ENCODE peak calls at places on chromosomes 7 and 10, in five cellular contexts. C is right atrium auricular region, H is OCI-LY7, A is colonic mucosa, Z is AG04449. N is an unnamed sample.

GRCh38 chr10:121753726-121754476 is 155.7 kb upstream of the FGFR2 start:
- DNase-seq in H (peak; percentile 6), C (no peak), A (no peak), Z (peak; percentile 46), N (no peak)

GRCh38 chr10:35236739-35237138 is 99.6 kb upstream of the CCNY start:
- DNase-seq in A (no peak), H (no peak), C (no peak), Z (no peak), N (no peak)

GRCh38 chr7:133248901-133249300 is 4.0 kb upstream of the EXOC4 start:
- DNase-seq in C (no peak), A (no peak), Z (no peak), H (no peak), N (no peak)

GRCh38 chr7:157786375-157787274 is 449.8 kb downstream of the DNAJB6 start:
- DNase-seq in H (no peak), A (no peak), C (no peak), Z (no peak), N (no peak)

GRCh38 chr7:3404490-3404889 is 103.4 kb downstream of the SDK1 start:
- DNase-seq in C (no peak), Z (no peak), A (no peak), H (no peak), N (no peak)

GRCh38 chr10:69383485-69384089 is 33.1 kb downstream of the TACR2 start:
- DNase-seq in Z (peak; percentile 19), A (no peak), H (no peak), C (no peak), N (no peak)

GRCh38 chr7:24880886-24881285 is 99.1 kb downstream of the OSBPL3 start:
- DNase-seq in Z (no peak), A (no peak), H (no peak), C (no peak), N (no peak)

GRCh38 chr10:118220346-118220745 is 121.8 kb downstream of the FAM204A start:
- DNase-seq in H (no peak), Z (no peak), A (no peak), C (no peak), N (no peak)

GRCh38 chr7:86295526-86295925 is 348.2 kb upstream of the GRM3 start:
- DNase-seq in H (no peak), C (no peak), A (no peak), Z (no peak), N (no peak)

GRCh38 chr7:80027616-80028173 is 106.9 kb upstream of the GNAI1 start:
- DNase-seq in H (no peak), C (no peak), Z (no peak), A (no peak), N (no peak)

GRCh38 chr7:106444068-106444655 is 159.4 kb upstream of the NAMPT start:
- DNase-seq in C (no peak), A (no peak), H (no peak), Z (no peak), N (no peak)

GRCh38 chr10:93481931-93482834 is at the start of gene MYOF:
- DNase-seq in A (peak; percentile 80), H (peak; percentile 72), C (peak; percentile 75), Z (peak; percentile 83), N (no peak)

GRCh38 chr10:15705298-15705697 is 14.4 kb downstream of the ITGA8 start:
- DNase-seq in H (no peak), Z (no peak), C (no peak), A (no peak), N (no peak)

GRCh38 chr7:157079116-157079515 is 59.6 kb upstream of the UBE3C start:
- DNase-seq in H (no peak), C (no peak), A (no peak), Z (no peak), N (no peak)

GRCh38 chr10:70652761-70653657 is 19.3 kb upstream of the ADAMTS14 start:
- DNase-seq in C (peak; percentile 71), A (no peak), Z (peak; percentile 96), H (no peak), N (peak; percentile 90)

GRCh38 chr10:77888356-77888703 is 38.2 kb downstream of the DLG5 start:
- DNase-seq in C (no peak), H (no peak), A (no peak), Z (no peak), N (no peak)

GRCh38 chr10:21368728-21369425 is 156.6 kb downstream of the SKIDA1 start:
- DNase-seq in Z (no peak), H (no peak), C (no peak), A (no peak), N (no peak)

GRCh38 chr10:87715727-87716670 is 56.3 kb downstream of the PAPSS2 start:
- DNase-seq in C (no peak), A (no peak), H (no peak), Z (no peak), N (no peak)

GRCh38 chr7:74371381-74372059 is 82.2 kb upstream of the GTF2IRD1 start:
- DNase-seq in A (peak; percentile 75), Z (no peak), H (peak; percentile 84), C (no peak), N (no peak)

GRCh38 chr7:4845740-4846142 is 16.1 kb downstream of the PAPOLB start:
- DNase-seq in A (no peak), Z (no peak), C (peak; percentile 68), H (no peak), N (no peak)

GRCh38 chr10:103451871-103452713 is at the start of gene CALHM2:
- DNase-seq in H (no peak), C (peak; percentile 83), A (peak; percentile 68), Z (no peak), N (no peak)

GRCh38 chr10:51369903-51370302 is 295.6 kb downstream of the PRKG1 start:
- DNase-seq in Z (no peak), A (no peak), C (no peak), H (no peak), N (no peak)

GRCh38 chr7:138865843-138866242 is 67.8 kb upstream of the ATP6V0A4 start:
- DNase-seq in Z (no peak), H (peak; percentile 25), A (no peak), C (no peak), N (no peak)
- TF ChIP-seq CTCF in Z (no peak), H (peak; percentile 73), A (no peak), C (no peak), N (peak; percentile 78)

GRCh38 chr10:12634532-12634931 is 285.2 kb downstream of the CAMK1D start:
- DNase-seq in H (no peak), Z (no peak), C (peak; percentile 30), A (no peak), N (no peak)

GRCh38 chr10:12631216-12631615 is 281.9 kb downstream of the CAMK1D start:
- DNase-seq in H (no peak), C (peak; percentile 23), A (peak; percentile 65), Z (no peak), N (no peak)

GRCh38 chr10:12629767-12630165 is 280.4 kb downstream of the CAMK1D start:
- DNase-seq in A (no peak), H (no peak), Z (no peak), C (peak; percentile 21), N (no peak)

GRCh38 chr10:12633776-12634390 is 284.5 kb downstream of the CAMK1D start:
- DNase-seq in H (no peak), C (peak; percentile 52), A (no peak), Z (no peak), N (no peak)

DNA sequence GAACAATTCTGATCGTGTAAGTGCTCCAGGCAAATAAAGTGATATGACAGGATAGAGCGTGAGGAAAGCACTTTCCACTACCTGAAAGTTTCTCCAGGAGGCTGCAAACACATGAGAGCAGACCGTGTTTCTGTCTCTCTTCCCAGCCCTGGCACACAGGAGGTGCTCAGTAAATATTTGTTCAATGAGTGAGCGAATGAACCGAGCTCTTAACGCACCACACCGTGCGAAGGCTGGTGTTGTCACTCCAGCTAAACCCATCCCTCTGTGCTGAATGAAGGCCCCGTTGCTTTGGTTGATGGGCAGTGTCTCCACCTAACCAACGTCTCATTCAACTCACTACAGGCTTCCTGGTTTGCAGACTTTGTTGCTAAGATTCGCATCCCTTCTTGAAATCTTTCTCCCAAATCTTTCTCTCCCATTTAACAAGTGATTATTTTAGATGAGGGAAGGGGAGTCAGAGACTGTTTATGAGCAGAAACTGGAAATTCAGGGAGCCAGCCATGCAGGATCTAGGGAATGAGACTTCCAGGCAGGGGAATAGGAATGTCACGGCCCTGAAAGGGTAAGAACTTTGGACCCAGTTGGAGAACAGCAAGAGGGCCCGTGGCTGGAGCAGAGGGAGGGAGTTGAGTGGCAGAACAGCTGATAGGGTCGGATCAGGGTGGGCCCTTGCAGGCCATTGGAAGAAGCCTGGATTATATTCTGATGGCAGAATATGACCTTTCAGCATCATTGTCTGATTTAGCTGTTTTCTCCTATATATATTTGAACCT is 282.6 kb downstream of the CAMK1D start:
- DNase-seq in H (no peak), A (peak; percentile 69), Z (no peak), C (peak; percentile 34), N (no peak)
- H3K4me3 ChIP-seq in H (no peak overlapping the region), A (no peak overlapping the region), Z (no peak overlapping the region), C (no peak overlapping the region), N (no peak overlapping the region)

GRCh38 chr7:98267305-98267704 is 14.2 kb upstream of the BRI3 start:
- DNase-seq in Z (no peak), A (no peak), C (no peak), H (no peak), N (no peak)

GRCh38 chr7:98265841-98266271 is 13.8 kb upstream of the TECPR1 start:
- DNase-seq in A (no peak), H (no peak), Z (no peak), C (no peak), N (no peak)

DNA sequence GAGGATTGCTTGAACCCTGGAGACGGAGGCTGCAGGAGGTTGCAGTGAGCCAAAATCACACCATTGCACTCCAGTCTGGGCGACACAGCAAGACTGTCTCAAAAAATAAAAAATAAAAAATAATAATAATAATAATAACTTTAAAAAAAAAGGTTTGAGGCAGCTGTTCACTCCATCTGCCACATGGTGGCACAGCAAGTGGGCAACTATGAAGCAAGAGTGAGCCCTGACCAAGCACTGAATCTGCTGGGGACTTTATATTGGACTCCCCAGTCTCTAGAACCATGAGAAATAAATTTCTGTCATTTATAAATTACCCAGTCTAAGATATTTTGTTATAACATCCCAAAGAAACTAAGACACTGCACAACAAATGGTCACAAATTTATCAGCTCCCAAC is 14.6 kb upstream of the BRI3 start:
- DNase-seq in C (no peak), A (no peak), H (peak; percentile 25), Z (no peak), N (no peak)
- TF ChIP-seq CTCF in C (no peak), A (peak; percentile 31), H (peak; percentile 63), Z (peak; percentile 4), N (peak; percentile 54)

DNA sequence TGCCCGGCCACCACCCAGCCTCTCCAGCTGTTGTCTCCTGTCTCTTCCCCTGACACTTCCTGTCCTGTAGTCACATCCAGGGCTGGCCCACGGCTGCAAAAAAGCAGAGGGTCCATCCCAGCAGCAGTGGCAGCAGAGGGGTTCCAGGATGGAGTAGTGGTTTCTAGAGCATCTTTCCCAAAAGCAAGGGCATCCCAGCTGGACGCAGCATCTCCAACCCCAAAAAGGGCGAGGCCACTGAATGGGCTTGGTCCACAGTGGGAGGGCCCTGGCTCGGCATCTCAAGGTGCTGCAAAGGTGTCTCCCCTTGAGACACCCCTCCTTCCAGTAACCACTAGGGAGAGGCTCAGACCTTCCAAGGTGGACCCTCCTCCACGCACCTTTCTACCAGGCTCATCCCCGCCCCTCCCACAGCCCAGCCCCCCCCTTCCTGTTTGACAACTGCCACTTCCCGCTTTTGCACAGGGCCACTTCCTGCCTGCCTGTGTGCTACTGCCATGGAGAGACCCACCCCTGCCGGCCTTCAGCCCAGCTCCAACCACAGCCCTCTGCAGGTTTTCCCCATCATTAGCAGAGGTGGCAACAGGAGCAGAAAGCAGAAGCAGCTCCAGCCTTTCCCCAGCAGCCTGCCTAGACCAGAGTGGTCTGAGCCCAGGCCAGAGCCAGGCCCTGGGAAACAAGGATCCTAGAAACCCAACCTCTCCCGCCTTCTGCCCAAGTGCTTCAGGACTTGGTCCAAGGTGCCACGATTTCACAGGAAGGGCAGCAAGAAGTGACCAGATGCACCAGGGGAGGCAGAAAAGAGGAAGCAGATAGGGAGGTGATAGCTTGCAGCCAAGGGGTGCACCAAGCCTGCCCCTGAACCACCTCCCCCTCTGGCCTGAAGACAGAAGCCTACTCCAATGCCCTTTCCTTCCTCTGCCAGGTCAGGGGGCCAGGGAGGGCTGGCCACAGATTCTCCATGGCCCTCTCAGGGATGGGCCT is 8.6 kb downstream of the CAMK2G start:
- DNase-seq in A (peak; percentile 59), H (peak; percentile 85), C (no peak), Z (no peak), N (no peak)
- H3K4me3 ChIP-seq in A (peak overlapping the region; percentile 4), H (peak overlapping the region; percentile 63), C (no peak overlapping the region), Z (no peak overlapping the region), N (no peak overlapping the region)